ENCODE peak calls at places on chromosome 20, in four cellular contexts. M is K562, V is sigmoid colon, W is endothelial cell of umbilical vein. L is an unnamed sample.

GRCh38 chr20:58696411-58696961 is 3.9 kb downstream of the NPEPL1 start:
- DNase-seq in M (no peak), W (no peak), V (peak; percentile 59), L (peak; percentile 53)

GRCh38 chr20:3238616-3239025 is 369 bp downstream of the SLC4A11 start:
- DNase-seq in W (no peak), M (peak; percentile 60), V (no peak), L (no peak)

GRCh38 chr20:43462369-43463132 is 4.9 kb downstream of the SRSF6 start:
- DNase-seq in V (no peak), M (no peak), W (no peak), L (no peak)

GRCh38 chr20:8616792-8617191 is 452.1 kb upstream of the PLCB4 start:
- DNase-seq in M (no peak), V (no peak), W (no peak), L (no peak)

GRCh38 chr20:3887870-3888614 is 1.1 kb upstream of the PANK2 start:
- DNase-seq in W (no peak), M (no peak), V (peak; percentile 73), L (no peak)

GRCh38 chr20:44651507-44652373 is at the start of gene ADA:
- DNase-seq in W (peak; percentile 71), V (peak; percentile 81), M (peak; percentile 86), L (peak; percentile 90)

GRCh38 chr20:55159230-55159629 is 683.8 kb downstream of the DOK5 start:
- DNase-seq in W (no peak), M (no peak), V (no peak), L (no peak)

GRCh38 chr20:22106308-22106938 is 401.0 kb downstream of the PAX1 start:
- DNase-seq in W (no peak), M (no peak), V (no peak), L (no peak)

GRCh38 chr20:5735845-5736530 is 14.2 kb upstream of the SHLD1 start:
- DNase-seq in V (no peak), W (no peak), M (no peak), L (no peak)

GRCh38 chr20:24066075-24066700 is 77.6 kb upstream of the GGTLC1 start:
- DNase-seq in M (no peak), V (no peak), W (no peak), L (no peak)

GRCh38 chr20:4702562-4703280 is 19.0 kb upstream of the PRND start:
- DNase-seq in V (no peak), W (no peak), M (no peak), L (no peak)

GRCh38 chr20:24781061-24781980 is 167.7 kb upstream of the CST7 start:
- DNase-seq in V (peak; percentile 56), W (no peak), M (no peak), L (peak; percentile 47)

GRCh38 chr20:41631826-41632225 is 13.6 kb upstream of the CHD6 start:
- DNase-seq in W (no peak), V (no peak), M (no peak), L (no peak)

GRCh38 chr20:57856658-57857057 is 146.8 kb upstream of the PMEPA1 start:
- DNase-seq in V (peak; percentile 22), W (no peak), M (no peak), L (no peak)

GRCh38 chr20:17995967-17996819 is 27.4 kb downstream of the MGME1 start:
- DNase-seq in V (no peak), M (peak; percentile 53), W (peak; percentile 70), L (peak; percentile 62)

GRCh38 chr20:44745560-44746366 is at the start of gene KCNK15:
- DNase-seq in M (peak; percentile 74), W (no peak), V (peak; percentile 77), L (no peak)

GRCh38 chr20:50054626-50055511 is 58.1 kb downstream of the UBE2V1 start:
- DNase-seq in W (no peak), V (no peak), M (no peak), L (no peak)

GRCh38 chr20:49394757-49395156 is 87.7 kb downstream of the KCNB1 start:
- DNase-seq in M (no peak), W (no peak), V (no peak), L (no peak)

DNA sequence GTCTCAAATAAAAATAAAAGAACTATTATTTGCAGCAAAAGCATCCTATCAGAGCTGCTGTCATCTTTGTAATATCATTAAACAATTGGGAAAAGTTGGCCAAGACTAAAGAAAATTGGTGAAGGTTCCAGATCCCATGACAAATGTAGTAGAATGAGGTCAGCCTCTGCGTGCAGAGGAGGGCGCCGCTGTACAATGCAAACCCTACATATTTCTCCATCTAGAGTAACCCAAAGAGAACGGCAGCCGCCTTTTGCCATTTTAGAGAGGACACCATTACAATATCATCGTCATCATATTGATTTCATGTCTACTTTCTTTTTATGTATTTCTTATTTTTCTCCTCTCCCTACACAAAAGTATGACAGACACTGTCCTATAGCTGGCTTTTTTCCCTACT is 59.5 kb downstream of the ZMYND8 start:
- DNase-seq in V (no peak), W (no peak), M (no peak), L (no peak)
- TF ChIP-seq CTCF in V (no peak), W (no peak), M (peak; percentile 57), L (peak; percentile 14)

GRCh38 chr20:56551571-56551970 is 18.5 kb downstream of the FAM209B start:
- DNase-seq in M (no peak), W (no peak), V (no peak), L (no peak)

GRCh38 chr20:56558968-56559367 is 25.9 kb downstream of the FAM209B start:
- DNase-seq in W (no peak), V (no peak), M (no peak), L (no peak)

GRCh38 chr20:56552911-56553629 is 20.0 kb downstream of the FAM209B start:
- DNase-seq in M (no peak), W (no peak), V (no peak), L (no peak)

GRCh38 chr20:56554869-56555268 is 21.8 kb downstream of the FAM209B start:
- DNase-seq in W (peak; percentile 85), M (peak; percentile 54), V (no peak), L (no peak)
- TF ChIP-seq POLR2AphosphoS5 in W (peak; percentile 45), M (no peak), V (no peak), L (no peak)

GRCh38 chr20:40258931-40259330 is 430.1 kb downstream of the MAFB start:
- DNase-seq in W (no peak), V (no peak), M (no peak), L (no peak)

GRCh38 chr20:40251284-40251932 is 437.6 kb downstream of the MAFB start:
- DNase-seq in M (peak; percentile 8), V (no peak), W (peak; percentile 17), L (no peak)

GRCh38 chr20:40254023-40254772 is 434.8 kb downstream of the MAFB start:
- DNase-seq in W (no peak), V (no peak), M (no peak), L (no peak)

GRCh38 chr20:40257763-40258162 is 431.3 kb downstream of the MAFB start:
- DNase-seq in W (no peak), V (no peak), M (no peak), L (no peak)

GRCh38 chr20:40255368-40255767 is 433.7 kb downstream of the MAFB start:
- DNase-seq in W (no peak), V (no peak), M (no peak), L (no peak)
- TF ChIP-seq CTCF in W (no peak), V (no peak), M (no peak), L (no peak)

GRCh38 chr20:62737271-62737761 is 28.7 kb downstream of the NTSR1 start:
- DNase-seq in W (no peak), V (no peak), M (no peak), L (peak; percentile 71)
- TF ChIP-seq POLR2AphosphoS5 in W (no peak), V (no peak), M (no peak), L (no peak)

GRCh38 chr20:12270863-12271262 is 353.2 kb downstream of the BTBD3 start:
- DNase-seq in V (no peak), M (no peak), W (no peak), L (no peak)
- TF ChIP-seq CTCF in V (no peak), M (no peak), W (no peak), L (no peak)

GRCh38 chr20:34089655-34090324 is 22.3 kb downstream of the EIF2S2 start:
- DNase-seq in W (no peak), M (no peak), V (peak; percentile 17), L (no peak)

GRCh38 chr20:34091637-34092200 is 20.3 kb downstream of the EIF2S2 start:
- DNase-seq in V (no peak), W (no peak), M (no peak), L (no peak)

GRCh38 chr20:34088305-34088870 is 23.7 kb downstream of the EIF2S2 start:
- DNase-seq in M (no peak), W (no peak), V (no peak), L (no peak)

GRCh38 chr20:34090645-34091044 is 21.4 kb downstream of the EIF2S2 start:
- DNase-seq in V (no peak), M (no peak), W (no peak), L (no peak)

GRCh38 chr20:34088871-34089479 is 23.1 kb downstream of the EIF2S2 start:
- DNase-seq in V (no peak), M (no peak), W (no peak), L (no peak)
- TF ChIP-seq POLR2AphosphoS5 in V (no peak), M (no peak), W (no peak), L (no peak)

GRCh38 chr20:10710995-10711775 is 37.4 kb upstream of the JAG1 start:
- DNase-seq in M (no peak), W (no peak), V (no peak), L (no peak)
- TF ChIP-seq CTCF in M (no peak), W (no peak), V (no peak), L (no peak)

GRCh38 chr20:38421915-38422314 is 13.2 kb downstream of the SNHG17 start:
- DNase-seq in V (no peak), W (no peak), M (no peak), L (no peak)

GRCh38 chr20:38423541-38423940 is 11.6 kb downstream of the SNHG17 start:
- DNase-seq in M (peak; percentile 12), W (no peak), V (no peak), L (no peak)

GRCh38 chr20:38414769-38415450 is 20.2 kb downstream of the SNHG17 start:
- DNase-seq in W (no peak), V (no peak), M (no peak), L (no peak)

GRCh38 chr20:38420232-38421085 is 14.7 kb downstream of the SNHG17 start:
- DNase-seq in M (no peak), V (peak; percentile 42), W (no peak), L (no peak)

GRCh38 chr20:38418509-38419204 is 16.5 kb downstream of the SNHG17 start:
- DNase-seq in M (no peak), V (peak; percentile 60), W (peak; percentile 77), L (no peak)
- TF ChIP-seq POLR2AphosphoS5 in M (no peak), V (no peak), W (peak; percentile 30), L (peak; percentile 18)

L was measured in spleen.